ENCODE peak calls at places on chromosomes 1 and 21, in eight cellular contexts. P is heart right ventricle; Q is effector memory CD4-positive, alpha-beta T cell; V is esophagus squamous epithelium; S is cardiac muscle cell; Y is GM23248; D is SJSA1; B is IMR-90. F is an unnamed sample. For H3K27me3, the result is how much of the 10 kb centered on the place peaks cover.

GRCh38 chr1:178091986-178092745 is 1.7 kb upstream of the RASAL2 start:
- DNase-seq in P (no peak), Q (no peak), V (no peak), S (no peak), Y (peak), D (no peak), B (peak), F (peak)

GRCh38 chr1:222225171-222225570 is 322.7 kb downstream of the HHIPL2 start:
- DNase-seq in P (no peak), Q (no peak), V (no peak), S (no peak), Y (peak), D (no peak), B (peak), F (no peak)

GRCh38 chr1:243963566-243963965 is 87.5 kb upstream of the ZBTB18 start:
- DNase-seq in P (no peak), Q (no peak), V (no peak), S (no peak), Y (peak), D (no peak), B (no peak), F (no peak)

GRCh38 chr1:68231627-68232303 is 558 bp downstream of the WLS start:
- DNase-seq in P (peak), Q (no peak), V (no peak), S (peak), Y (peak), D (peak), B (peak), F (peak)

GRCh38 chr1:227897704-227898438 is 49.9 kb downstream of the WNT9A start:
- DNase-seq in P (no peak), Q (no peak), V (no peak), S (no peak), Y (no peak), D (peak), B (no peak), F (no peak)

GRCh38 chr1:229156819-229157218 is 114.1 kb upstream of the RAB4A start:
- DNase-seq in P (peak), Q (no peak), V (no peak), S (peak), Y (peak), D (no peak), B (no peak), F (peak)

GRCh38 chr1:10415211-10415930 is 14.9 kb upstream of the CENPS start:
- DNase-seq in P (no peak), Q (no peak), V (no peak), S (no peak), Y (peak), D (no peak), B (peak), F (peak)

GRCh38 chr21:29885491-29885890 is 54.3 kb downstream of the GRIK1 start:
- DNase-seq in P (no peak), Q (no peak), V (no peak), S (no peak), Y (no peak), D (no peak), B (no peak), F (no peak)

DNA sequence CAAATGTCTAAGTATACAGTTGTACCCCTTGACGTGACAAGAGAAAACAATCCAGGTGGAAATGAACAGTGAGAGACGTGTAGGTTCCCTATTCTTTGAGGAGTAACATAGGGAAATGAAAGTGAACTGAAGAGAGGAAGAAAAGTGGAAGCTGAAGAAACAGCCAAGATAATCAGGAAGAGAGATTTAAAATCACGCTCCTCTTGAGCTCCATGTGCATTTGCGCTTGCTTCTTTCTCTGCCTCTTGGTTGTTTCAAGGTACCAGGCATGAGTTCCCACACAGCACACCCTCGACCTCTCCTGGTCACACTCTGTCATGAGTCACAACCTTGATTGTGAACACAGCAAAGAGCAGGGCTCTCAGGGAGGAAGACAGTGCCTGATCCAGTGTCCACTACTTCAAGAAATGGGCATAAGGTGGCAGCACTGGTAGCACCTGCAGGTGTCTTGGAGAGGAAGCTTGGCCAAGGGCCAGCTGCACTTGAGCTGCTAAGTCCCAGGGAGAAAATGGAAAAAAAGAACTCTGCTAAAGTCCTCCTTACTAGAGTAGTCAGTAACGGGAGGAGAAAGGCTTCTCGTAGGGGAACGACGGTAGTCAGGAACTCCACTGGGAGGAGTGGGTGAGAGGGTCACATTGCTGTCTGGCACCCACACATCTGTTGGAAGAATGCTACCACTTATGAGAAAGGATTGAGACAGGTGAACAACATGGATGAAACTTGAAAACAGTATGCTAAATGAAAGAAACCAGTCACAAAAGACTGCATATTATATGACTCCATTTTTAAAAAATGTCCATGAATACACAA is 18.3 kb upstream of the ARID1A start:
- DNase-seq in P (peak), Q (peak), V (no peak), S (peak), Y (peak), D (peak), B (peak), F (peak)
- H3K4me3 ChIP-seq in P (no peak), Q (no peak), V (no peak), S (no peak), Y (peak), D (no peak), B (no peak), F (peak)

GRCh38 chr1:4665456-4665855 is 11.0 kb downstream of the AJAP1 start:
- DNase-seq in P (no peak), Q (no peak), V (no peak), S (no peak), Y (no peak), D (no peak), B (no peak), F (no peak)
- H3K27me3 ChIP-seq in P (under half), Q (under half), V (half or more), S (under half), Y (under half), D (under half), B (under half), F (under half)

DNA sequence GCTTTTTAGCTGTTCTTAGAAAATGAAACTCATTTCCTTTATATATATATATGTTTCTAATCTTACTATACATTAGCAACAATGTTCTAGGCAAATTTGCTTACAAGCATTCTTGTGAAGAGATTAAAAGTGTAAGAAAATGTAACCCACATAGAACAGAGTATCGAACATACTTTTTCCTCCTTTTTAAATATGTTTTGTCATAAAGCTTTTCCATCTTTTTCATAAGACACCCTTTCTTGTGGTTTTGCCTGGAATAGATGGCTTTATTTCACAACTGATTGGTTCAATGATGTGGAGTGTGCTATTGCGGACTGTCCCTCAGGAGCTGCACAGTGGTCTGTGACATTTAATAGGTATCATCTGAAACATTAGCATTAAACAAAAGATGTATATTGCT is 48.6 kb upstream of the C1orf146 start:
- DNase-seq in P (no peak), Q (no peak), V (no peak), S (no peak), Y (no peak), D (no peak), B (no peak), F (no peak)
- H3K4me3 ChIP-seq in P (no peak), Q (no peak), V (no peak), S (no peak), Y (no peak), D (no peak), B (no peak), F (no peak)

DNA sequence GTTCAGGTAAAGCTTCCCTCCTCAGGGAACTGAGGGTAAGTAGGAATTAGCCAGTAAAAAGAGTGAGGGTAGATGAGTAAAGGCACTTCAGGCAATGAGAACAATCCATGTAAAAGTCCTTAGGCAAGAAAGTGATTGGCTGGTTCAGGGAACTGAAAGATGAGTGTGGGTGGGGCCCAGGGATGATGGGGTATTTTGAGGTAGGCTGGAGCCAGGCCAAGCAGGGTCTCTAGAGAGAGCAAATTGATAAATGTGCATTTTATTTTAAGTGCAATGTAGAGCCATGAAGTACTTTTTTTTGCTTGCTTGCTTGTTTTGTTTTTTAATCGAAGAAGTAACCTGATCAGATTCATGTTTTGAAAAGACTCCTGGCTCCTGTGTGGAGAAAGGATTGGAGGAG is 26.5 kb downstream of the OSBPL9 start:
- DNase-seq in P (no peak), Q (no peak), V (no peak), S (no peak), Y (no peak), D (no peak), B (no peak), F (no peak)
- H3K27me3 ChIP-seq in P (under half), Q (under half), V (under half), S (under half), Y (under half), D (under half), B (under half), F (under half)

DNA sequence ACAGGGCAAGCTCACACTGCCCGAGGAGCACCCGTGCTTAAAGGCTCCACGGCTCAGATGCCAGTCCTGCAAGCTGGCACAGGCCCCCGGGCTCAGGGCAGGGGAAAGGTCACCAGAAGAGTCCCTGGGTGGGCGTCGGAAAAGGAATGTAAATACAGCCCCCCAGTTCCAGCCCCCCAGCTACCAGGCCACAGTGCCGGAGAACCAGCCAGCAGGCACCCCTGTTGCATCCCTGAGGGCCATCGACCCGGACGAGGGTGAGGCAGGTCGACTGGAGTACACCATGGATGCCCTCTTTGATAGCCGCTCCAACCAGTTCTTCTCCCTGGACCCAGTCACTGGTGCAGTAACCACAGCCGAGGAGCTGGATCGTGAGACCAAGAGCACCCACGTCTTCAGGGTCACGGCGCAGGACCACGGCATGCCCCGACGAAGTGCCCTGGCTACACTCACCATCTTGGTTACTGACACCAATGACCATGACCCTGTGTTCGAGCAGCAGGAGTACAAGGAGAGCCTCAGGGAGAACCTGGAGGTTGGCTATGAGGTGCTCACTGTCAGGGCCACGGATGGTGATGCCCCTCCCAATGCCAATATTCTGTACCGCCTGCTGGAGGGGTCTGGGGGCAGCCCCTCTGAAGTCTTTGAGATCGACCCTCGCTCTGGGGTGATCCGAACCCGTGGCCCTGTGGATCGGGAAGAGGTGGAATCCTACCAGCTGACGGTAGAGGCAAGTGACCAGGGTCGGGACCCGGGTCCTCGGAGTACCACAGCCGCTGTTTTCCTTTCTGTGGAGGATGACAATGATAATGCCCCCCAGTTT is 1.3 kb downstream of the CELSR2 start:
- DNase-seq in P (no peak), Q (no peak), V (no peak), S (no peak), Y (no peak), D (no peak), B (no peak), F (no peak)
- H3K4me3 ChIP-seq in P (no peak), Q (peak), V (peak), S (no peak), Y (no peak), D (no peak), B (no peak), F (no peak)

GRCh38 chr1:3381901-3382300 is 72.6 kb upstream of the ARHGEF16 start:
- DNase-seq in P (no peak), Q (no peak), V (no peak), S (no peak), Y (no peak), D (no peak), B (no peak), F (no peak)

GRCh38 chr1:3386603-3387002 is 67.9 kb upstream of the ARHGEF16 start:
- DNase-seq in P (no peak), Q (no peak), V (no peak), S (no peak), Y (no peak), D (no peak), B (no peak), F (no peak)

GRCh38 chr1:3380465-3380864 is 74.0 kb upstream of the ARHGEF16 start:
- DNase-seq in P (no peak), Q (no peak), V (no peak), S (no peak), Y (no peak), D (no peak), B (no peak), F (no peak)

GRCh38 chr1:3384407-3384806 is 70.1 kb upstream of the ARHGEF16 start:
- DNase-seq in P (no peak), Q (no peak), V (no peak), S (no peak), Y (peak), D (no peak), B (no peak), F (no peak)

GRCh38 chr1:3383679-3384078 is 70.8 kb upstream of the ARHGEF16 start:
- DNase-seq in P (no peak), Q (no peak), V (no peak), S (no peak), Y (no peak), D (no peak), B (no peak), F (no peak)
- H3K27me3 ChIP-seq in P (under half), Q (under half), V (half or more), S (under half), Y (under half), D (under half), B (under half), F (under half)

GRCh38 chr21:15333943-15334342 is 269.1 kb upstream of the NRIP1 start:
- DNase-seq in P (no peak), Q (no peak), V (no peak), S (no peak), Y (no peak), D (no peak), B (no peak), F (no peak)
- H3K4me3 ChIP-seq in P (no peak), Q (no peak), V (no peak), S (no peak), Y (no peak), D (no peak), B (no peak), F (no peak)

DNA sequence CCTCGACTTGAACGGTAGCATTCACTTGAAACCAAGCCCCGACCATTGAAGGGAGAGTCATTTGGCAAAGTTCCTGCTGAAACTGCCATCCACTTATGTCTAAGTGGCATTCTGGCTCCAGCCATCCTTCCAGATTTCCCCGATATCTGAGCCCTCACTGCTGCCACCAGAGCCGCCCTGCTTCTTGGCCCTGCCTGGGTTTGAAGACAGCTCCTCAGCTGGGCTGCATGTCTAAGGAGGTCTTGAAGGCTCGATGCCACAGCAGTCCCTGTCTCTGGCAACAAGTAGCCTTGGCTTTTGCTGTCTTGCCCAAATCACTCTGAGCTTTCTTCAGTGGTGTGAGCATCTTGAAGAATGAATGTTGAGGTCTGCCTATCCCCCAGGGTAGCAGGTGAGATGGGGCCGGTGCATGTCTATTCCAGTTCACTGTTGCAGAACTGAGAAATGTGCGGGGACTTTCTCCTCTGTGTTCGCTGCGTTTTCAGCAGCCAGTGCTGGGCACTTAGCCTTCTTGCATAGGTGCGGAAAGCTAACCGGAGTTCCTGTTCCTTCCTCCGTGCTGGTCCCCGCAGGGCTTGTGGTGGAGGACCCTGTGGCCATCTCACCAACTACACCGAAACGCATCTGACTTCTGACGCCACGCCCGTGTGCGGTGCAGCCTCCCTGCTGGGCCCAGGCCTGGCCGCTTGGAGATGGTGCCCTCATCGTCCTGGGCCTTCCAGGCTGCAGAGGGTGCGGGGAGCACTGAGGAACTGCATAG is 29.2 kb downstream of the MAN1C1 start:
- DNase-seq in P (no peak), Q (no peak), V (no peak), S (no peak), Y (no peak), D (no peak), B (no peak), F (no peak)
- H3K27me3 ChIP-seq in P (under half), Q (under half), V (under half), S (under half), Y (under half), D (under half), B (under half), F (under half)

GRCh38 chr1:220135755-220136154 is 41.8 kb downstream of the IARS2 start:
- DNase-seq in P (no peak), Q (no peak), V (no peak), S (no peak), Y (no peak), D (no peak), B (no peak), F (no peak)
- H3K4me3 ChIP-seq in P (no peak), Q (no peak), V (no peak), S (no peak), Y (no peak), D (no peak), B (no peak), F (no peak)

GRCh38 chr1:46464013-46464548 is 25.6 kb upstream of the DMBX1 start:
- DNase-seq in P (no peak), Q (no peak), V (no peak), S (no peak), Y (no peak), D (no peak), B (no peak), F (no peak)

GRCh38 chr1:46467183-46467504 is 22.5 kb upstream of the DMBX1 start:
- DNase-seq in P (no peak), Q (no peak), V (no peak), S (no peak), Y (no peak), D (no peak), B (no peak), F (no peak)

GRCh38 chr1:46469846-46470245 is 19.8 kb upstream of the DMBX1 start:
- DNase-seq in P (no peak), Q (no peak), V (no peak), S (no peak), Y (no peak), D (no peak), B (no peak), F (no peak)

GRCh38 chr1:46466477-46467182 is 23.0 kb upstream of the DMBX1 start:
- DNase-seq in P (no peak), Q (no peak), V (no peak), S (peak), Y (peak), D (no peak), B (no peak), F (peak)

DNA sequence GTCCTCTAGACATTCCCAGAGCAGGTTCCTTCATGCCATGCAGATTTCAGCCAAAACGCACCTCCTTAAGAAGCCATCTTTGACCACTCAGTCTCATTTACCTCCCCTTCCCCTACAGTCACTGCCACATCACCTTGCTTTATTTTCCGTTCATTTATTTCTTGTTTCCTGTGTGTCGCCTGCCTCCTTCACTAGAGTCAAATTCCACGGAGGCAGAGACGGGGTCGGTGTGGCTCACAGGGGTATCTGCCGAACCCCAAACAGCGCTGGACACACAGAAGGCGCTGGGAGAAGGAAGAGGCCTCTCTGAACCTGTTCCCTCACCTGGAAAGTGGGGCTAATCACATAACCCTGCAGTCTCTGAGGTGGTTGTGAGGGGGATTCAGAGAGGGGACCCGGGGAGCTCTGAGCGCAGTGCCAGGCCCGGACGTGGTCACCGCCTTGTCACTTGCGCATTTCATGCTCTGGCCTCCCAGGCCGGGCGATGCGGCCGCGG is 23.6 kb upstream of the DMBX1 start:
- DNase-seq in P (no peak), Q (no peak), V (no peak), S (no peak), Y (no peak), D (no peak), B (no peak), F (no peak)
- H3K27me3 ChIP-seq in P (under half), Q (under half), V (half or more), S (under half), Y (under half), D (under half), B (half or more), F (half or more)